ENCODE peak calls at places on chromosomes 12 and 14, in ten cellular contexts. I is GM19239; F is H4; R is activated CD4-positive, CD25-positive, alpha-beta regulatory T cell; L is cardiac muscle cell; H is left ventricle myocardium inferior; S is activated gamma-delta T cell; X is HT-29; E is AG04449; D is RCC 7860. Y is an unnamed sample.

GRCh38 chr12:122944588-122944987 is 21.7 kb downstream of the ABCB9 start:
- DNase-seq in F (peak), I (no peak), R (no peak), X (peak), S (no peak), L (peak), D (peak), E (no peak), H (no peak), Y (no peak)

GRCh38 chr14:64841121-64841611 is 38.5 kb downstream of the SPTB start:
- DNase-seq in S (no peak), E (peak), X (peak), D (peak), R (no peak), F (peak), I (no peak), H (no peak), L (peak), Y (no peak)

GRCh38 chr12:47920913-47921312 is 16.1 kb upstream of the VDR start:
- DNase-seq in L (no peak), E (no peak), F (no peak), X (no peak), D (no peak), H (no peak), S (no peak), R (no peak), I (no peak), Y (no peak)

GRCh38 chr12:102430661-102431060 is 49.7 kb downstream of the IGF1 start:
- DNase-seq in I (no peak), E (no peak), R (no peak), F (no peak), S (no peak), L (no peak), D (no peak), H (no peak), X (no peak), Y (no peak)

GRCh38 chr14:58749066-58749669 is 111.4 kb downstream of the DACT1 start:
- DNase-seq in L (peak), S (no peak), F (peak), R (no peak), H (no peak), E (peak), I (peak), X (peak), D (peak), Y (peak)

GRCh38 chr14:60653709-60654161 is 4.5 kb upstream of the SIX1 start:
- DNase-seq in X (no peak), D (no peak), R (no peak), I (no peak), S (no peak), L (no peak), E (no peak), H (no peak), F (no peak), Y (no peak)

GRCh38 chr12:70606001-70606400 is 31.2 kb downstream of the PTPRB start:
- DNase-seq in H (no peak), S (no peak), I (no peak), E (no peak), L (no peak), X (no peak), R (no peak), D (peak), F (no peak), Y (no peak)

GRCh38 chr14:103509864-103510263 is 12.8 kb downstream of the CKB start:
- DNase-seq in H (no peak), X (no peak), S (no peak), E (no peak), I (no peak), F (no peak), R (no peak), L (no peak), D (no peak), Y (no peak)

GRCh38 chr14:88995437-88996198 is 171.2 kb downstream of the TTC8 start:
- DNase-seq in I (no peak), E (peak), S (no peak), H (no peak), X (no peak), L (peak), D (peak), F (peak), R (no peak), Y (no peak)

GRCh38 chr12:73833746-73834145 is 703.9 kb upstream of the ATXN7L3B start:
- DNase-seq in L (no peak), S (no peak), H (no peak), X (no peak), R (no peak), E (no peak), F (no peak), D (no peak), I (no peak), Y (no peak)

GRCh38 chr14:90235179-90235976 is 21.0 kb upstream of the PSMC1 start:
- DNase-seq in H (peak), L (peak), I (peak), X (peak), D (no peak), E (no peak), F (peak), S (no peak), R (peak), Y (peak)

GRCh38 chr14:34063470-34064164 is 112.7 kb upstream of the EGLN3 start:
- DNase-seq in F (peak), D (peak), I (no peak), L (no peak), S (no peak), E (no peak), H (peak), R (no peak), X (no peak), Y (no peak)

GRCh38 chr12:1207276-1207675 is 216.3 kb downstream of the ERC1 start:
- DNase-seq in E (no peak), H (no peak), D (no peak), L (no peak), X (no peak), R (no peak), F (no peak), I (no peak), S (no peak), Y (no peak)

GRCh38 chr14:99589651-99590530 is 14.1 kb downstream of the CCDC85C start:
- DNase-seq in I (no peak), R (no peak), E (no peak), X (no peak), L (no peak), H (no peak), F (no peak), S (no peak), D (no peak), Y (no peak)

GRCh38 chr14:64865992-64866391 is 13.7 kb downstream of the SPTB start:
- DNase-seq in D (no peak), F (no peak), E (no peak), L (no peak), S (no peak), X (no peak), R (no peak), I (no peak), H (no peak), Y (no peak)

GRCh38 chr12:46005151-46005797 is 14.9 kb upstream of the SCAF11 start:
- DNase-seq in F (no peak), X (peak), H (no peak), L (peak), I (no peak), R (no peak), D (no peak), S (no peak), E (no peak), Y (no peak)

GRCh38 chr12:50110127-50110761 is 1.8 kb upstream of the COX14 start:
- DNase-seq in F (no peak), S (no peak), R (no peak), L (no peak), D (peak), I (peak), E (no peak), X (peak), H (peak), Y (peak)

GRCh38 chr12:63064080-63064479 is 86.9 kb downstream of the AVPR1A start:
- DNase-seq in E (peak), I (no peak), S (no peak), H (no peak), X (no peak), L (peak), D (no peak), R (no peak), F (no peak), Y (no peak)

GRCh38 chr14:64387232-64387737 is 868 bp upstream of the MTHFD1 start:
- DNase-seq in F (no peak), R (no peak), L (peak), E (no peak), X (peak), I (no peak), H (no peak), D (peak), S (no peak), Y (peak)

Y was measured in colonic mucosa.